ENCODE peak calls at places on chromosomes 4 and X, in ten cellular contexts. Q is HCT116, H is lower leg skin, V is ascending aorta, N is MM.1S, F is body of pancreas, K is endodermal cell, P is left lung, D is fibroblast of mammary gland, O is tibial artery. E is an unnamed sample.

GRCh38 chrX:30635630-30636029 is 17.6 kb upstream of the GK start:
- DNase-seq in Q (no peak), F (no peak), P (no peak), H (no peak), O (no peak), K (no peak), N (no peak), V (no peak), D (no peak), E (no peak)

GRCh38 chr4:185797596-185797995 is 14.4 kb downstream of the SORBS2 start:
- DNase-seq in N (no peak), P (no peak), V (no peak), F (no peak), O (no peak), K (no peak), Q (no peak), D (no peak), H (no peak), E (no peak)

GRCh38 chr4:119040261-119040660 is 95.4 kb upstream of the MYOZ2 start:
- DNase-seq in N (no peak), D (no peak), V (no peak), Q (no peak), K (no peak), F (no peak), P (no peak), O (no peak), H (no peak), E (no peak)

GRCh38 chr4:177728361-177729152 is 286.3 kb upstream of the AGA start:
- DNase-seq in Q (peak), K (no peak), P (peak), O (no peak), D (no peak), V (no peak), H (no peak), N (no peak), F (no peak), E (no peak)

GRCh38 chr4:16083217-16084191 is at the start of gene PROM1:
- DNase-seq in K (peak), F (peak), N (no peak), H (no peak), P (peak), V (no peak), O (no peak), D (no peak), Q (peak), E (no peak)

GRCh38 chrX:47247206-47247998 is 14.6 kb downstream of the USP11 start:
- DNase-seq in P (no peak), N (no peak), V (peak), Q (no peak), D (peak), F (no peak), H (no peak), O (no peak), K (no peak), E (no peak)

GRCh38 chr4:114318309-114318708 is 280.3 kb upstream of the UGT8 start:
- DNase-seq in O (no peak), V (no peak), F (no peak), K (no peak), Q (no peak), D (no peak), N (no peak), P (no peak), H (no peak), E (peak)

GRCh38 chrX:151004085-151004484 is 20.9 kb downstream of the HMGB3 start:
- DNase-seq in Q (no peak), P (no peak), K (no peak), V (no peak), N (no peak), O (no peak), F (no peak), D (peak), H (no peak), E (no peak)

GRCh38 chr4:48490680-48491513 is 845 bp downstream of the ZAR1 start:
- DNase-seq in F (no peak), N (no peak), Q (no peak), V (no peak), K (peak), H (no peak), P (peak), O (no peak), D (no peak), E (no peak)

GRCh38 chrX:133921764-133922389 is 63.5 kb downstream of the GPC3 start:
- DNase-seq in N (peak), V (no peak), H (no peak), Q (peak), O (no peak), P (no peak), K (peak), D (peak), F (peak), E (peak)

GRCh38 chrX:20244936-20245335 is 21.8 kb downstream of the RPS6KA3 start:
- DNase-seq in K (no peak), Q (no peak), H (no peak), N (no peak), P (no peak), V (no peak), F (peak), D (peak), O (no peak), E (no peak)

GRCh38 chr4:76562851-76563803 is 128.1 kb downstream of the SHROOM3 start:
- DNase-seq in P (no peak), V (no peak), D (no peak), Q (no peak), K (no peak), F (peak), H (no peak), N (no peak), O (no peak), E (peak)

GRCh38 chrX:10189317-10190268 is 32.8 kb downstream of the CLCN4 start:
- DNase-seq in V (peak), K (peak), O (peak), P (peak), D (peak), F (peak), N (peak), H (peak), Q (peak), E (no peak)

GRCh38 chr4:18343581-18343980 is 322.0 kb upstream of the LCORL start:
- DNase-seq in N (no peak), V (no peak), Q (no peak), D (no peak), O (no peak), K (no peak), H (no peak), P (no peak), F (no peak), E (no peak)
- TF ChIP-seq CTCF in N (no peak), V (no peak), Q (no peak), D (no peak), O (no peak), K (no peak), H (no peak), P (no peak), F (no peak), E (no peak)

GRCh38 chr4:154593868-154594267 is 3.3 kb upstream of the FGA start:
- DNase-seq in K (no peak), O (no peak), Q (no peak), V (no peak), P (no peak), F (no peak), H (no peak), N (no peak), D (no peak), E (no peak)
- H3K4me3 ChIP-seq in K (no peak), O (no peak), Q (no peak), V (no peak), P (no peak), F (no peak), H (no peak), N (no peak), D (no peak), E (no peak)

GRCh38 chrX:8782595-8782994 is 18.6 kb downstream of the FAM9A start:
- DNase-seq in Q (no peak), F (no peak), K (no peak), O (no peak), P (no peak), N (no peak), H (no peak), V (no peak), D (no peak), E (no peak)

GRCh38 chrX:8784162-8784561 is 17.0 kb downstream of the FAM9A start:
- DNase-seq in F (no peak), H (no peak), D (no peak), Q (no peak), N (no peak), V (no peak), P (no peak), O (no peak), K (no peak), E (no peak)

GRCh38 chrX:8783100-8784098 is 17.8 kb downstream of the FAM9A start:
- DNase-seq in V (no peak), P (peak), O (no peak), K (peak), D (peak), N (peak), Q (no peak), H (no peak), F (peak), E (no peak)
- TF ChIP-seq CTCF in V (peak), P (no peak), O (no peak), K (peak), D (peak), N (peak), Q (peak), H (no peak), F (peak), E (peak)

GRCh38 chr4:29536745-29537144 is 1183.4 kb upstream of the PCDH7 start:
- DNase-seq in V (no peak), N (no peak), P (no peak), F (no peak), Q (no peak), K (no peak), H (no peak), D (no peak), O (no peak), E (no peak)
- H3K4me3 ChIP-seq in V (no peak), N (no peak), P (no peak), F (no peak), Q (no peak), K (no peak), H (no peak), D (no peak), O (no peak), E (no peak)

DNA sequence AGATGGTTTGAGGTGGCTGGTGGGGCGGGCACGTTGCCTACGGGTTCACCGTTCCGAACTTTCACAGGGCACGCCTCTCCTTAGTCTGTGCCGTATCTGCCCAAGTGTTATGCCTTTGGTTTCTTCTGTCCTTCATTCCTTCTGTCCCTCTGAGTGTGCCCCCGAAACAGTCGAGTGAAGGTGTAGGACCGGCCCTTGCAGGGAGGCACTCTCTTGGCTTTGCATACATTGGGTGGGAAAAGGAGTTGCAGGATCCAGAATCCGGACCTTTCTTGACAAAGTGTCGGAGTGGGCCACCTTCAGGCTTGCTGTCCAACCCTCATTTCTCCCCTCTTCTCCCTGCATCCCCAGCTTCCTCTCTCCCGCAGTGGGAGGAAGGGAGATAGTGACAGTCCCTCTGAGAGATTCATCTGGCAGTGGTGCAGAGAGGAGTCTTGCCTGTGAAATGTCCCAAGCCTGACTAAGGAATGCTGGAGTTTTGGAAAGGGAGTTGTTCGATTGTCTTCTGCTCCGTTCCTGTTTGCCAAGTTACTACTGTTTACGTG is 585 bp downstream of the ARFIP1 start:
- DNase-seq in Q (no peak), K (no peak), H (peak), F (no peak), V (no peak), O (no peak), P (no peak), D (peak), N (no peak), E (no peak)
- TF ChIP-seq CTCF in Q (no peak), K (no peak), H (no peak), F (no peak), V (no peak), O (no peak), P (no peak), D (no peak), N (no peak), E (no peak)

E was measured in LNCaP clone FGC.